ENCODE peak calls at places on chromosomes 13 and 19, in five cellular contexts. O, I, E, J and S are unnamed samples. For H3K27me3, the result is how much of the 10 kb centered on the place peaks cover.

GRCh38 chr19:6126335-6126974 is 9.0 kb upstream of the ACSBG2 start:
- DNase-seq in J (peak), E (no peak), I (no peak), O (peak), S (peak)

GRCh38 chr13:102261809-102262208 is 140.0 kb downstream of the FGF14 start:
- DNase-seq in E (no peak), O (no peak), J (no peak), I (no peak), S (no peak)

GRCh38 chr19:52786078-52786463 is 520 bp downstream of the ZNF600 start:
- DNase-seq in O (no peak), I (peak), E (no peak), J (peak), S (peak)

GRCh38 chr13:42373048-42373812 is 101.3 kb downstream of the AKAP11 start:
- DNase-seq in I (no peak), J (no peak), O (no peak), E (no peak), S (no peak)

GRCh38 chr13:53324656-53325055 is 296.0 kb downstream of the OLFM4 start:
- DNase-seq in E (no peak), I (no peak), O (no peak), J (no peak), S (no peak)

GRCh38 chr13:60112771-60113170 is 51.0 kb downstream of the DIAPH3 start:
- DNase-seq in I (no peak), E (no peak), J (peak), O (no peak), S (peak)

GRCh38 chr13:77359171-77359570 is 32.3 kb upstream of the MYCBP2 start:
- DNase-seq in I (no peak), J (peak), O (no peak), E (no peak), S (peak)

GRCh38 chr13:31369213-31369612 is 169.4 kb downstream of the B3GLCT start:
- DNase-seq in O (no peak), E (no peak), J (no peak), I (no peak), S (no peak)

GRCh38 chr13:24764276-24764630 is 284 bp downstream of the RNF17 start:
- DNase-seq in I (no peak), O (no peak), E (no peak), J (no peak), S (no peak)

GRCh38 chr13:22235950-22236290 is 565.0 kb downstream of the FGF9 start:
- DNase-seq in O (no peak), J (no peak), I (no peak), E (peak), S (no peak)

DNA sequence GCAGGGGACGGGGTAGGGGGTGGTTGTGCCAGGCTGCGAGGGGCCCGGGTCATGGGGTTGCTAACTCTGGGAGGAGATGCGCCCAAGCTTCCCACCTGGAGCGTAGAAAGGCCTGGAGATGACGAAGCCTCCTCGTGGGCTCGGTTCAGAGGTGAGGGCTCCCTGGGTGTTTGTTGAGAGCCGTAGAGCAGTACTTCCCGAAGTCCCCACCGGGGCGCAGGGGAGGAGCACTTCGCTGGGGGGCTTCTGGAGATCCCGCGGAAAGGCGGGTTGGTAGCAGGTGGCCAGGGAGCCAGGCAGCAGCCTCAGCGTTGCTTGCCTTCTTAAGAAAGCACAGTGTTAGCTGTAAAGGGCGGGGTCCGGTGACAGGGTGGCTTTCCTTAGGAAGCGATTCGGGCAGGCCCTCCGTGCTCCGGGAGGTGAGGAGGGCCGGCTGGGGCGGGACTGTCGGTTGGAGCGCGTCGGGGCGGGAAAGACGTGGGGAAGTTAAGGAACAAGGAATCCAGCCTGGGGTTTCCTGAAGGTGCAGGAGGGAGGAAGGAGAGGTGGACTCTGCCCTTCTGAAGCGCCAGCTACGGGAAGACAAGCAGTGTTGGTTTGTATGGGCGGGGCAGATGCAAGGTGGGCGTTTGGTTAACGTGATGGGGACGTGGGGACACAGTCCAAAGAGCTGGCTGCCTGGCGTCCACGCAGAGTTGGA is 3.3 kb downstream of the VSTM2B start:
- DNase-seq in I (peak), E (no peak), O (no peak), J (peak), S (no peak)
- H3K27me3 ChIP-seq in I (under half), E (half or more), O (under half), J (under half), S (half or more)

GRCh38 chr13:46490129-46490528 is 62.8 kb upstream of the LRCH1 start:
- DNase-seq in E (no peak), I (no peak), J (no peak), O (no peak), S (no peak)
- H3K27ac ChIP-seq in E (peak), I (no peak), J (peak), O (no peak), S (no peak)

GRCh38 chr19:18421371-18421959 is 2.3 kb downstream of the SSBP4 start:
- DNase-seq in E (no peak), O (no peak), J (no peak), I (peak), S (no peak)
- H3K27me3 ChIP-seq in E (under half), O (under half), J (under half), I (under half), S (under half)

GRCh38 chr13:36924001-36924400 is 4.0 kb upstream of the SMAD9 start:
- DNase-seq in E (no peak), O (no peak), I (no peak), J (no peak), S (no peak)
- H3K27ac ChIP-seq in E (no peak), O (no peak), I (no peak), J (no peak), S (no peak)

GRCh38 chr13:108595416-108596257 is 33.8 kb upstream of the MYO16 start:
- DNase-seq in O (no peak), I (no peak), E (no peak), J (no peak), S (no peak)
- H3K27me3 ChIP-seq in O (under half), I (under half), E (under half), J (under half), S (under half)

DNA sequence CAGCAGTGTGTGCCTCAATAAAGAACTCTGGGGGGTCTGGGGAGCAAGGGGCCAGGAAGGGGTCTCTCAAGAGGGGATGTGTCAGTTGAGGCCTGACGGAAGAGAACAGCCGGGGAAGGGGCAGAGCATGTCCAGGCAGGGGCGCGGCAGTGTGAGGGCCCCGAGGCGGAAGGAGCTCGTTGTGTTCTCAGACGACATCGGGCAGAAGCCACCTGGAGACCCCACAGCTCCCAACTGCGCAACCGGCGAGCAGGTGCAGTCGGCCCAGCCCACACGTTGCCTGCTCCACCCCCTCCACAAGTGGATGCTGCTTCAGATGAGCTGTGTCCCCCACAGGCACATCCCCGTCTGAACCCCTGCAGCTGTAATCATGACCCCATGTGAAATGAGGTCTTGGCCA is 4.9 kb downstream of the CACTIN start:
- DNase-seq in J (no peak), E (no peak), O (no peak), I (peak), S (no peak)
- H3K27ac ChIP-seq in J (no peak), E (no peak), O (no peak), I (no peak), S (no peak)

DNA sequence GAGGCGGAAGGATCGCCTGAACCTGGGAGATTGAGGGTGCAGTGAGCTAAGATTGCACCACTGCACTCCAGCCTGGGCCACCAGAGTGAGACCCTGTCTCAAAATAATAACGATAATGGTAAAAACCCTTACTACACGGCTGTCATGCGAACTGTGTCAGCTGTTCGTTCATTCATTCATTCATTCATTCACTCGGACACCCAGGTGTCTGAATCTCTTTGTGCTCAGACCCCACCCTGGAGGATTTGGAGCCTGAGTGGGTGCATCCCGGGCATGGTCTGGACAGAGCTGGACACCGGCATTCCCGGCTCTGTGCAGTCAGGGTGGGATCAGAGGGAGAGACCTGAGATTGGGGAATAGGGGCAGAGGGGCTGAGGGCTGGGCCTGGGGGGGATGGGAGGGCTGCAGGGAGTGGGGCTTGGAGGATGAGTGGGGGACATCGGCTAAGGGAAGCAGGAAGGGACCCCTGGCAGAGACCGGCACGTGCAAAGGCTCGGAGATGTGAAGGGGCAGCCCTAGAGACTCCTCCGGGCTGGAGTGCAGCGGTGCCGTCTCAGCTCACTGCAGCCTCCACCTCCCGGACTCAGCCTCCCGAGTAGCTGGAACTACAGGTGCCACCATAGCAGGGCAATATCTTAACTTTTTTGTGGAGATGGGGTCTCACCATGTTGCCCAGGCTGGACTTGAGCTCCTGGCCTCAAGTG is 31.6 kb upstream of the TCF3 start:
- DNase-seq in O (no peak), E (no peak), J (no peak), I (no peak), S (no peak)
- H3K27me3 ChIP-seq in O (under half), E (under half), J (under half), I (under half), S (under half)